ENCODE peak calls at places on chromosome 14, in seven cellular contexts. R is ACHN, Z is NCI-H1105 treated with DMSO at 0.1 percent for 48 hours, G is mucosa of descending colon, S is Ammon's horn, C is left kidney, X is EL. U is an unnamed sample.

GRCh38 chr14:61891251-61891650 is 129.0 kb downstream of the SNAPC1 start:
- DNase-seq in R (no peak), Z (no peak), G (no peak), S (peak), C (no peak), X (peak), U (no peak)

GRCh38 chr14:100609331-100609870 is 22.2 kb upstream of the BEGAIN start:
- DNase-seq in R (no peak), Z (no peak), G (no peak), S (no peak), C (no peak), X (no peak), U (no peak)

GRCh38 chr14:55581011-55581806 is 1.2 kb downstream of the KTN1 start:
- DNase-seq in R (peak), Z (peak), G (peak), S (peak), C (peak), X (peak), U (peak)

GRCh38 chr14:71597955-71598659 is 334.1 kb upstream of the RGS6 start:
- DNase-seq in R (no peak), Z (no peak), G (no peak), S (no peak), C (no peak), X (no peak), U (no peak)

GRCh38 chr14:38309522-38310262 is 53.8 kb upstream of the CLEC14A start:
- DNase-seq in R (no peak), Z (no peak), G (peak), S (no peak), C (peak), X (no peak), U (no peak)

GRCh38 chr14:104665092-104665662 is 24.2 kb upstream of the INF2 start:
- DNase-seq in R (no peak), Z (no peak), G (no peak), S (no peak), C (no peak), X (no peak), U (no peak)

GRCh38 chr14:69612014-69612758 is 790 bp downstream of the SUSD6 start:
- DNase-seq in R (peak), Z (peak), G (peak), S (peak), C (peak), X (peak), U (peak)

GRCh38 chr14:87630808-87631207 is 362.2 kb downstream of the GALC start:
- DNase-seq in R (no peak), Z (no peak), G (no peak), S (no peak), C (peak), X (no peak), U (no peak)

GRCh38 chr14:102262894-102263462 is 42.0 kb downstream of the MOK start:
- DNase-seq in R (no peak), Z (peak), G (no peak), S (peak), C (peak), X (peak), U (peak)

GRCh38 chr14:39912192-39913100 is 480.2 kb upstream of the FBXO33 start:
- DNase-seq in R (no peak), Z (no peak), G (no peak), S (no peak), C (no peak), X (no peak), U (no peak)

GRCh38 chr14:75831455-75831854 is 150.3 kb downstream of the TGFB3 start:
- DNase-seq in R (no peak), Z (peak), G (peak), S (no peak), C (no peak), X (peak), U (no peak)

GRCh38 chr14:32434180-32434579 is 105.1 kb downstream of the AKAP6 start:
- DNase-seq in R (no peak), Z (no peak), G (no peak), S (peak), C (no peak), X (no peak), U (peak)

GRCh38 chr14:77790566-77791224 is 9.2 kb upstream of the ADCK1 start:
- DNase-seq in R (no peak), Z (no peak), G (no peak), S (no peak), C (no peak), X (no peak), U (no peak)

GRCh38 chr14:41146391-41146790 is 460.3 kb upstream of the LRFN5 start:
- DNase-seq in R (no peak), Z (no peak), G (no peak), S (no peak), C (no peak), X (no peak), U (no peak)

GRCh38 chr14:63524537-63525155 is 18.5 kb downstream of the PPP2R5E start:
- DNase-seq in R (peak), Z (no peak), G (peak), S (no peak), C (no peak), X (no peak), U (no peak)

GRCh38 chr14:77033622-77034521 is 5.4 kb upstream of the IRF2BPL start:
- DNase-seq in R (peak), Z (peak), G (peak), S (peak), C (peak), X (peak), U (no peak)

GRCh38 chr14:102052522-102052921 is 34.3 kb downstream of the HSP90AA1 start:
- DNase-seq in R (no peak), Z (no peak), G (no peak), S (no peak), C (no peak), X (no peak), U (no peak)

GRCh38 chr14:35949933-35950332 is 123.8 kb downstream of the BRMS1L start:
- DNase-seq in R (no peak), Z (peak), G (no peak), S (peak), C (peak), X (no peak), U (no peak)

GRCh38 chr14:42994001-42994736 is 1387.5 kb downstream of the LRFN5 start:
- DNase-seq in R (no peak), Z (no peak), G (no peak), S (no peak), C (peak), X (no peak), U (no peak)

GRCh38 chr14:105426416-105427130 is 6.9 kb downstream of the MTA1 start:
- DNase-seq in R (no peak), Z (no peak), G (no peak), S (no peak), C (no peak), X (no peak), U (no peak)

GRCh38 chr14:95349241-95349640 is 29.5 kb upstream of the CLMN start:
- DNase-seq in R (no peak), Z (no peak), G (no peak), S (no peak), C (no peak), X (no peak), U (no peak)

GRCh38 chr14:95533391-95533821 is 1.4 kb upstream of the GLRX5 start:
- DNase-seq in R (no peak), Z (peak), G (no peak), S (peak), C (peak), X (peak), U (no peak)

GRCh38 chr14:56888274-56888673 is 78.0 kb upstream of the OTX2 start:
- DNase-seq in R (no peak), Z (no peak), G (no peak), S (no peak), C (no peak), X (no peak), U (no peak)

GRCh38 chr14:87409401-87409800 is 583.6 kb downstream of the GALC start:
- DNase-seq in R (peak), Z (no peak), G (no peak), S (no peak), C (no peak), X (no peak), U (no peak)

GRCh38 chr14:100387450-100387849 is 64.3 kb downstream of the SLC25A47 start:
- DNase-seq in R (no peak), Z (no peak), G (no peak), S (no peak), C (no peak), X (no peak), U (no peak)

U was measured in pons.